ENCODE peak calls at places on chromosomes 5 and 9, in seven cellular contexts. L is pancreas, G is A673, T is ascending aorta, A is Caco-2, N is spleen, F is AG04450. B is an unnamed sample. For H3K27me3, the result is how much of the 10 kb centered on the place peaks cover.

GRCh38 chr5:102762095-102762534 is 7.0 kb downstream of the PAM start:
- DNase-seq in F (no peak), T (no peak), N (no peak), G (peak), A (no peak), L (no peak), B (peak)

GRCh38 chr5:150507283-150508020 is 479 bp upstream of the NDST1 start:
- DNase-seq in N (no peak), F (no peak), L (no peak), G (no peak), A (no peak), T (no peak), B (no peak)

GRCh38 chr5:27171696-27172362 is 133.4 kb upstream of the CDH9 start:
- DNase-seq in G (no peak), N (no peak), T (no peak), A (no peak), F (no peak), L (no peak), B (no peak)

GRCh38 chr9:136278221-136278620 is 25.7 kb downstream of the CCDC187 start:
- DNase-seq in F (no peak), L (no peak), A (no peak), T (no peak), N (no peak), G (no peak), B (no peak)

GRCh38 chr9:69292078-69292477 is 32.9 kb upstream of the ENTREP1 start:
- DNase-seq in F (no peak), G (no peak), N (no peak), T (no peak), L (no peak), A (no peak), B (no peak)

GRCh38 chr5:180718810-180719453 is 20.9 kb downstream of the OR2Y1 start:
- DNase-seq in A (no peak), G (peak), F (peak), L (peak), T (no peak), N (no peak), B (no peak)

GRCh38 chr9:97507585-97507984 is 6.1 kb downstream of the TMOD1 start:
- DNase-seq in F (no peak), A (no peak), N (no peak), T (no peak), G (no peak), L (no peak), B (no peak)

GRCh38 chr5:28917631-28918030 is 1879.2 kb upstream of the CDH9 start:
- DNase-seq in L (no peak), G (no peak), A (no peak), F (no peak), T (no peak), N (no peak), B (no peak)

GRCh38 chr9:81804306-81804705 is 115.0 kb upstream of the TLE1 start:
- DNase-seq in G (no peak), A (no peak), N (no peak), T (no peak), F (no peak), L (no peak), B (no peak)

GRCh38 chr5:177468329-177469058 is 4.9 kb downstream of the DBN1 start:
- DNase-seq in L (no peak), N (no peak), T (no peak), F (no peak), G (no peak), A (peak), B (no peak)

GRCh38 chr5:29588276-29588675 is 1605.2 kb upstream of the CDH6 start:
- DNase-seq in L (no peak), T (no peak), G (no peak), F (no peak), N (no peak), A (no peak), B (no peak)

GRCh38 chr5:1793301-1793740 is 6.3 kb downstream of the MRPL36 start:
- DNase-seq in F (no peak), A (peak), N (peak), T (no peak), G (no peak), L (no peak), B (no peak)

GRCh38 chr9:107039546-107039945 is 176.6 kb downstream of the ZNF462 start:
- DNase-seq in G (peak), A (no peak), F (no peak), T (no peak), N (no peak), L (no peak), B (no peak)

GRCh38 chr9:73565026-73565425 is 413.4 kb downstream of the ANXA1 start:
- DNase-seq in A (no peak), L (no peak), F (no peak), G (no peak), T (no peak), N (no peak), B (no peak)

DNA sequence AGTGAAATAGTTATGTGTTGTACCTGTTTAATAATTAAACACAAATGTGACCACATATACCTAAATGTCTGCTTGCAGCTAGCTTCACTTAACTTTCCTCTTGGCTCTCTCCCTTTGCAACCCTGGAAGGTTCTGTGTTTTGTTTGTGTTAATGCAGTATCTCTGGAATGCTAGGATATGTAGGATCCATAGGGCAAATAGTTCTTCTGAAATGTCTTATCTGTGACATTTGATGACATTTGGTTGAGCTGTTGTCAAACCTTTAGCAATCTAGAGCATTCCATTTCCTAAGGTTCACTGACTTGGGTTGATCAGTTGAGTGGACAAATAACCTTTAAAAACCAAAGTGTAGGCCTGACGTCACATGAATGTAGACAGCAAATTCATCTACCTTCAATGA is 21.8 kb downstream of the CTNNA1 start:
- DNase-seq in F (no peak), N (no peak), L (no peak), G (no peak), T (no peak), A (peak), B (no peak)
- H3K4me3 ChIP-seq in F (no peak), N (no peak), L (no peak), G (no peak), T (no peak), A (no peak), B (no peak)

DNA sequence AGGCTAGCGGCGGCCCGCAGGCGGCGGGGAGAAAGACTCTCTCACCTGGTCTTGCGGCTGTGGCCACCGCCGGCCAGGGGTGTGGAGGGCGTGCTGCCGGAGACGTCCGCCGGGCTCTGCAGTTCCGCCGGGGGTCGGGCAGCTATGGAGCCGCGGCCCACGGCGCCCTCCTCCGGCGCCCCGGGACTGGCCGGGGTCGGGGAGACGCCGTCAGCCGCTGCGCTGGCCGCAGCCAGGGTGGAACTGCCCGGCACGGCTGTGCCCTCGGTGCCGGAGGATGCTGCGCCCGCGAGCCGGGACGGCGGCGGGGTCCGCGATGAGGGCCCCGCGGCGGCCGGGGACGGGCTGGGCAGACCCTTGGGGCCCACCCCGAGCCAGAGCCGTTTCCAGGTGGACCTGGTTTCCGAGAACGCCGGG is 253 bp downstream of the SLC12A2 start:
- DNase-seq in N (peak), L (no peak), A (no peak), G (no peak), T (no peak), F (no peak), B (no peak)
- TF ChIP-seq CTCF in N (no peak), L (no peak), A (no peak), G (no peak), T (peak), F (peak), B (no peak)

GRCh38 chr5:168972650-168973241 is 328.2 kb downstream of the SLIT3 start:
- DNase-seq in N (no peak), T (no peak), A (no peak), G (no peak), F (no peak), L (no peak), B (no peak)
- H3K27me3 ChIP-seq in N (under half), T (under half), A (under half), G (under half), F (under half), L (under half), B (under half)

GRCh38 chr5:80215523-80215922 is 40.3 kb downstream of the SERINC5 start:
- DNase-seq in F (no peak), N (no peak), A (no peak), T (no peak), L (no peak), G (no peak), B (no peak)

GRCh38 chr5:80216096-80216495 is 39.8 kb downstream of the SERINC5 start:
- DNase-seq in F (no peak), N (no peak), T (no peak), L (no peak), G (no peak), A (no peak), B (no peak)

GRCh38 chr5:80219381-80219780 is 36.5 kb downstream of the SERINC5 start:
- DNase-seq in L (no peak), G (no peak), N (no peak), T (no peak), F (no peak), A (no peak), B (no peak)

GRCh38 chr5:80216753-80217596 is 38.9 kb downstream of the SERINC5 start:
- DNase-seq in L (peak), F (no peak), A (no peak), G (no peak), T (peak), N (no peak), B (no peak)

GRCh38 chr5:80217667-80218066 is 38.2 kb downstream of the SERINC5 start:
- DNase-seq in G (no peak), T (no peak), N (no peak), A (no peak), F (no peak), L (no peak), B (no peak)
- H3K4me3 ChIP-seq in G (no peak), T (peak), N (no peak), A (no peak), F (no peak), L (no peak), B (no peak)

DNA sequence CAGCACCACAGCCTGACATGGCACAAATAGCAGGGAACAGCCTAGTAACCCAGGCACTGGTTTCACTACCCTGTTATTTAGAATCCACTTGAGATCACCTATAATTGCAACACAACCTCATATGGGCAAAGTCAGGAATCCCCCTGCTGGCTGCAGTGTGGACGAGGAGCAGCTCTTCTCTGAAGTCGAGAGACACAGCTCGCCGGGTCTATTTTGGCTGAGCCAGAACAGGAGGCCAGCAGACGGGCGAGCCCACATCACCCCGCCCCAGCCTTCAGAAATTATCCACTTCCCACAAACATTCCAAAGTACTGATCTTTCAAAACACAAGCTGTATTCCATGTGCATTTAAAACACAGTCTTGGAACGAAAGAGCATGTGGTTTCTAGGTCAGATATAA is 179.0 kb downstream of the ROR2 start:
- DNase-seq in N (no peak), G (peak), T (no peak), A (no peak), F (peak), L (no peak), B (no peak)
- TF ChIP-seq CTCF in N (no peak), G (peak), T (no peak), A (no peak), F (peak), L (no peak), B (peak)

GRCh38 chr9:126615791-126616447 is 2.2 kb downstream of the LMX1B start:
- DNase-seq in L (no peak), T (no peak), N (no peak), G (no peak), F (no peak), A (no peak), B (no peak)
- H3K27me3 ChIP-seq in L (under half), T (under half), N (half or more), G (half or more), F (half or more), A (under half), B (under half)

GRCh38 chr9:95462419-95463121 is 54.2 kb downstream of the PTCH1 start:
- DNase-seq in L (peak), G (peak), A (peak), F (peak), T (no peak), N (peak), B (peak)
- H3K4me3 ChIP-seq in L (no peak), G (peak), A (no peak), F (peak), T (peak), N (no peak), B (peak)

GRCh38 chr5:100970646-100971045 is 67.6 kb upstream of the ST8SIA4 start:
- DNase-seq in G (no peak), N (no peak), L (no peak), F (no peak), T (no peak), A (no peak), B (no peak)

DNA sequence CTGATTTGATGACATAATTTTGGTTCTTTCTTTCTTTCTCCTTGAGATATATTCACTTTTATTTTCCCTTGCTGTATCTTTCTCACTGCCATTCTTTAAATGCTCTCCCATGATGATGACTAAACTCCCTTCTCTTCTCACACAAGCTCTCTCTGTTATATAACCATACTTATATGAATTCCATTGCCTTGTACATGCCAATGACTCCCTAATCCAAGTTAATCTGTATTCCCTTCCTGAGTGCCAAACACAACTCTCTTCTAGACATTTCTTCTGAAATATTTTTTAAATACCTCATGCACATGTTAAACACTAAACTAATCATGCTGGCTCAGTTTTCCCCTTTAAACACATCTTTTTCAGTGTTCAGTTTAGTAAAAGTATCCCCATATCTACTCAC is 62.2 kb upstream of the ST8SIA4 start:
- DNase-seq in N (no peak), A (no peak), G (no peak), L (no peak), T (no peak), F (no peak), B (no peak)
- TF ChIP-seq CTCF in N (no peak), A (no peak), G (no peak), L (no peak), T (no peak), F (no peak), B (no peak)

GRCh38 chr9:134690946-134691694 is 49.5 kb downstream of the COL5A1 start:
- DNase-seq in N (peak), A (no peak), T (no peak), F (no peak), G (no peak), L (no peak), B (no peak)
- H3K27me3 ChIP-seq in N (under half), A (under half), T (under half), F (under half), G (under half), L (under half), B (under half)